ENCODE peak calls at places on chromosomes 4 and X, in seven cellular contexts. M, U, O, T, X, B and L are unnamed samples.

GRCh38 chr4:167966161-167966560 is 126.2 kb upstream of the ANXA10 start:
- DNase-seq in M (no peak), U (no peak), O (peak), T (no peak), X (no peak), B (no peak), L (no peak)

GRCh38 chrX:53186363-53186762 is 38.6 kb downstream of the KDM5C start:
- DNase-seq in M (no peak), U (peak), O (peak), T (peak), X (no peak), B (no peak), L (peak)

GRCh38 chr4:55386073-55386472 is 9.7 kb upstream of the TMEM165 start:
- DNase-seq in M (no peak), U (no peak), O (peak), T (peak), X (no peak), B (no peak), L (no peak)

GRCh38 chr4:168139336-168139735 is 47.0 kb downstream of the ANXA10 start:
- DNase-seq in M (no peak), U (no peak), O (peak), T (peak), X (no peak), B (no peak), L (no peak)

GRCh38 chr4:29075366-29075765 is 1644.8 kb upstream of the PCDH7 start:
- DNase-seq in M (no peak), U (no peak), O (no peak), T (no peak), X (no peak), B (no peak), L (no peak)

GRCh38 chr4:148693913-148694649 is 251.9 kb upstream of the NR3C2 start:
- DNase-seq in M (no peak), U (no peak), O (no peak), T (no peak), X (no peak), B (no peak), L (no peak)

GRCh38 chr4:89257376-89257775 is 50.2 kb downstream of the GPRIN3 start:
- DNase-seq in M (no peak), U (no peak), O (no peak), T (no peak), X (no peak), B (no peak), L (no peak)

GRCh38 chr4:98493305-98493704 is 165.1 kb downstream of the TSPAN5 start:
- DNase-seq in M (no peak), U (no peak), O (no peak), T (no peak), X (no peak), B (no peak), L (no peak)

GRCh38 chrX:148499638-148500427 is 584 bp upstream of the AFF2 start:
- DNase-seq in M (no peak), U (no peak), O (no peak), T (no peak), X (peak), B (no peak), L (no peak)

GRCh38 chr4:157076578-157076947 is 613 bp downstream of the GLRB start:
- DNase-seq in M (no peak), U (no peak), O (no peak), T (no peak), X (no peak), B (no peak), L (no peak)

GRCh38 chr4:89586318-89586717 is 250.6 kb downstream of the SNCA start:
- DNase-seq in M (no peak), U (no peak), O (no peak), T (no peak), X (no peak), B (no peak), L (no peak)

GRCh38 chrX:130770615-130771014 is 132.4 kb downstream of the ENOX2 start:
- DNase-seq in M (no peak), U (no peak), O (peak), T (peak), X (no peak), B (no peak), L (peak)

GRCh38 chr4:38154681-38155588 is 194.7 kb downstream of the PTTG2 start:
- DNase-seq in M (no peak), U (no peak), O (peak), T (no peak), X (no peak), B (no peak), L (peak)

GRCh38 chr4:128782076-128782715 is 27.3 kb upstream of the JADE1 start:
- DNase-seq in M (no peak), U (no peak), O (no peak), T (no peak), X (peak), B (no peak), L (no peak)

GRCh38 chr4:109801099-109801789 is 555 bp downstream of the CFI start:
- DNase-seq in M (no peak), U (no peak), O (no peak), T (no peak), X (no peak), B (no peak), L (no peak)

GRCh38 chr4:142549726-142550463 is 296.2 kb downstream of the INPP4B start:
- DNase-seq in M (no peak), U (no peak), O (peak), T (peak), X (no peak), B (no peak), L (peak)

GRCh38 chrX:123277347-123277746 is 93.3 kb downstream of the GRIA3 start:
- DNase-seq in M (no peak), U (no peak), O (no peak), T (no peak), X (no peak), B (no peak), L (no peak)

GRCh38 chrX:23332101-23332887 is 2.4 kb upstream of the PTCHD1 start:
- DNase-seq in M (no peak), U (no peak), O (no peak), T (no peak), X (no peak), B (no peak), L (no peak)

GRCh38 chr4:42151568-42152506 is 618 bp downstream of the BEND4 start:
- DNase-seq in M (no peak), U (no peak), O (no peak), T (no peak), X (peak), B (peak), L (no peak)

GRCh38 chrX:15170927-15171326 is 99.0 kb downstream of the ASB9 start:
- DNase-seq in M (no peak), U (no peak), O (no peak), T (no peak), X (no peak), B (no peak), L (no peak)

GRCh38 chrX:118188977-118189376 is 72.4 kb upstream of the KLHL13 start:
- DNase-seq in M (no peak), U (no peak), O (no peak), T (no peak), X (no peak), B (no peak), L (no peak)

GRCh38 chrX:15674514-15674898 is 9.9 kb upstream of the CLTRN start:
- DNase-seq in M (peak), U (peak), O (peak), T (peak), X (peak), B (peak), L (peak)

GRCh38 chr4:174214102-174214878 is 69.2 kb downstream of the FBXO8 start:
- DNase-seq in M (no peak), U (peak), O (no peak), T (no peak), X (no peak), B (no peak), L (no peak)

GRCh38 chr4:145804134-145804533 is 124.2 kb downstream of the C4orf51 start:
- DNase-seq in M (peak), U (peak), O (peak), T (peak), X (no peak), B (no peak), L (peak)

GRCh38 chr4:159010563-159011260 is 92.2 kb upstream of the RAPGEF2 start:
- DNase-seq in M (peak), U (no peak), O (peak), T (no peak), X (no peak), B (no peak), L (peak)

GRCh38 chrX:48592971-48593370 is 4.3 kb upstream of the WDR13 start:
- DNase-seq in M (no peak), U (no peak), O (no peak), T (no peak), X (no peak), B (no peak), L (no peak)

GRCh38 chr4:13208558-13209193 is 275.5 kb downstream of the RAB28 start:
- DNase-seq in M (no peak), U (no peak), O (no peak), T (no peak), X (no peak), B (no peak), L (no peak)

GRCh38 chrX:6941041-6941440 is 206.5 kb upstream of the STS start:
- DNase-seq in M (no peak), U (no peak), O (no peak), T (peak), X (no peak), B (no peak), L (no peak)

GRCh38 chr4:176205299-176205698 is 9.9 kb upstream of the SPATA4 start:
- DNase-seq in M (no peak), U (no peak), O (no peak), T (no peak), X (no peak), B (no peak), L (no peak)

GRCh38 chr4:133096972-133097371 is 52.1 kb upstream of the PCDH10 start:
- DNase-seq in M (no peak), U (no peak), O (no peak), T (no peak), X (no peak), B (no peak), L (no peak)

GRCh38 chrX:136577562-136577961 is 45.5 kb downstream of the VGLL1 start:
- DNase-seq in M (peak), U (peak), O (peak), T (peak), X (peak), B (peak), L (no peak)

GRCh38 chr4:96407651-96408342 is 567.9 kb downstream of the PDHA2 start:
- DNase-seq in M (no peak), U (no peak), O (no peak), T (peak), X (no peak), B (no peak), L (no peak)

GRCh38 chr4:139530833-139531427 is 25.1 kb downstream of the SETD7 start:
- DNase-seq in M (no peak), U (peak), O (peak), T (peak), X (peak), B (peak), L (no peak)

GRCh38 chr4:153518001-153518400 is 51.8 kb downstream of the TMEM131L start:
- DNase-seq in M (no peak), U (no peak), O (no peak), T (no peak), X (no peak), B (no peak), L (no peak)

GRCh38 chr4:153519677-153520076 is 53.5 kb downstream of the TMEM131L start:
- DNase-seq in M (no peak), U (no peak), O (no peak), T (no peak), X (no peak), B (no peak), L (no peak)

GRCh38 chr4:153520227-153520626 is 54.1 kb downstream of the TMEM131L start:
- DNase-seq in M (no peak), U (no peak), O (no peak), T (no peak), X (no peak), B (no peak), L (no peak)

GRCh38 chr4:153518637-153519384 is 52.7 kb downstream of the TMEM131L start:
- DNase-seq in M (no peak), U (no peak), O (no peak), T (no peak), X (no peak), B (no peak), L (no peak)

DNA sequence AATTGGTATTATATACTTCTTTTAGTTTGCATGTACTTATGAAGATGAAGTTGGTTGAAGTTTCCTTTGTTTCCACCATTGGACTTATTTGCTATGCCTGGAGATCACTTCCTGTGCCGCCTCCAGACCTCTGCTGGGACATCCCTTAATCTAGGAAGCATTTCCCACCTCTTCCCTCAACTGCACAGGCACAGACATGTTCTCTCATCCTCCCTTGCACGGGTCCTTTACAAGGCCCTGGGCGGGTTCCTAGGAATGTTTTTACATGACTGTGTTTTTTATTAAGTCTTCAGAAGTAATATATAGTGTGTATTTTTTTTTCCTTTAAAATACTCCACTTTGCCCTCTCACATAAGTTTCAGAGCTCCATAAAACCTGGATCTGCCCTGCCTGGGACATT is 51.0 kb downstream of the TMEM131L start:
- DNase-seq in M (no peak), U (no peak), O (peak), T (no peak), X (no peak), B (no peak), L (no peak)
- H3K27ac ChIP-seq in M (no peak), U (no peak), O (peak), T (no peak), X (no peak), B (no peak), L (no peak)

GRCh38 chr4:2797188-2797544 is 4.3 kb downstream of the SH3BP2 start:
- DNase-seq in M (no peak), U (no peak), O (no peak), T (no peak), X (no peak), B (no peak), L (no peak)

GRCh38 chr4:2796261-2797187 is 3.6 kb downstream of the SH3BP2 start:
- DNase-seq in M (peak), U (peak), O (peak), T (no peak), X (peak), B (no peak), L (peak)

GRCh38 chr4:2799444-2799911 is 6.6 kb downstream of the SH3BP2 start:
- DNase-seq in M (no peak), U (no peak), O (no peak), T (no peak), X (peak), B (no peak), L (no peak)

GRCh38 chr4:2798399-2799301 is 5.8 kb downstream of the SH3BP2 start:
- DNase-seq in M (peak), U (no peak), O (no peak), T (no peak), X (peak), B (no peak), L (peak)

DNA sequence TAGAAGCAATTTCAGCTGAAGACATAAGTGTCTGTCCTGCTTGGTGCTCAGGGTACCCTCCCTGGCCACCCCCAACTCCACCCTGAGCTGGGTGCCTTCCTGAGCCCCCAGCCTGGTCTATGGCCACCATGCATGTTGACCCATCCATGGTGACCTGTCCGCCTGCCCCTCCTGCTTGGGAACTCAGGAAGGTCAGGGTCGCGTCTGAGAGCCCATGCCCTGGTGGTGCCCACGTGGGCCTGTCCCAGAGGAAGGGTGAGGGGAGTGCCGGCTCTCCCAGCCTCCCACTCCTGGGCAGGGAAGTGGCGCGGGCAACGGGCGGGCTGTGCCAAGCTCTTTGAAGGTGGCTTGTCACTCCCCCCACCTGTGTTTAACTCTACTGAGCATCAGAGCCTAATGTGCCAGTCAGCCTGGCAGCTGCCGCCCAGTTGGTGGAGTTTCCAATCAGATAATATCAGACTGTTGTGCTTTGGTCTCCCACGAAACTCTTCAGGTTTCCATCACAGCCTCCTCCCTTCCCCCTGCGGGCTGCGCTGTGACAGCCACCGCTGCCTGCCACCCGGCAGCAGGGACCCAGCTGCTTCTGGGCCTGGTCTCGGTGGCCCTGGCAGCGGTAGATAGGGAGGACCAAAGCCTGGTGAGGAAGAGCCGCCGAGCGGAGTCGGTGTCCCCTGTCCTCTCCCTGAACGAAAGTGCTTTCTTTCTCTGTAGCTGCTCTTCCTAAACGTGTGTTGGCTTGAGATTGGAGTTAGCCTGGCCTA is 4.8 kb downstream of the SH3BP2 start:
- DNase-seq in M (no peak), U (no peak), O (no peak), T (no peak), X (peak), B (no peak), L (no peak)
- H3K27ac ChIP-seq in M (peak), U (no peak), O (no peak), T (no peak), X (no peak), B (no peak), L (peak)

GRCh38 chr4:62930884-62931283 is 1478.4 kb downstream of the TECRL start:
- DNase-seq in M (no peak), U (no peak), O (no peak), T (no peak), X (no peak), B (no peak), L (no peak)
- H3K27ac ChIP-seq in M (no peak), U (no peak), O (no peak), T (no peak), X (no peak), B (no peak), L (no peak)

GRCh38 chrX:1609759-1610158 is 5.1 kb upstream of the ASMT start:
- DNase-seq in M (no peak), U (no peak), O (no peak), T (no peak), X (no peak), B (no peak), L (no peak)
- H3K27ac ChIP-seq in M (peak), U (peak), O (no peak), T (no peak), X (no peak), B (no peak), L (no peak)